ENCODE peak calls at places on chromosomes 4 and X, in five cellular contexts. K is H1, H is NT2/D1, S is HepG2, Q is GM12878. U is an unnamed sample.

GRCh38 chrX:71365356-71365875 is 741 bp upstream of the TAF1 start:
- DNase-seq in K (no peak), H (no peak), S (no peak), Q (no peak), U (no peak)

GRCh38 chr4:147103403-147103946 is 157.8 kb upstream of the TTC29 start:
- DNase-seq in K (no peak), H (no peak), S (no peak), Q (no peak), U (no peak)

GRCh38 chrX:153714256-153714655 is 9.9 kb downstream of the BCAP31 start:
- DNase-seq in K (no peak), H (no peak), S (no peak), Q (no peak), U (no peak)

GRCh38 chr4:110615366-110616161 is 7.3 kb downstream of the PITX2 start:
- DNase-seq in K (peak), H (no peak), S (no peak), Q (no peak), U (no peak)

GRCh38 chr4:186684889-186685309 is 38.8 kb downstream of the FAT1 start:
- DNase-seq in K (no peak), H (no peak), S (peak), Q (no peak), U (no peak)

GRCh38 chrX:154010330-154011087 is 9.2 kb downstream of the IRAK1 start:
- DNase-seq in K (no peak), H (no peak), S (peak), Q (no peak), U (no peak)

GRCh38 chr4:124631760-124632159 is 80.8 kb downstream of the ANKRD50 start:
- DNase-seq in K (no peak), H (peak), S (no peak), Q (no peak), U (peak)

GRCh38 chrX:75673468-75673867 is 111.6 kb downstream of the MAGEE2 start:
- DNase-seq in K (no peak), H (no peak), S (peak), Q (no peak), U (no peak)

GRCh38 chrX:12405306-12405705 is 267.0 kb downstream of the FRMPD4 start:
- DNase-seq in K (no peak), H (no peak), S (no peak), Q (no peak), U (no peak)

GRCh38 chr4:104487105-104487504 is 7.6 kb downstream of the CXXC4 start:
- DNase-seq in K (no peak), H (no peak), S (no peak), Q (no peak), U (peak)

GRCh38 chr4:8564595-8564994 is 15.6 kb upstream of the GPR78 start:
- DNase-seq in K (no peak), H (no peak), S (no peak), Q (no peak), U (no peak)

GRCh38 chrX:121733514-121733913 is 686.1 kb downstream of the GLUD2 start:
- DNase-seq in K (no peak), H (no peak), S (no peak), Q (no peak), U (no peak)
- TF ChIP-seq SUZ12 in K (no peak), H (no peak), S (no peak), Q (no peak), U (no peak)

DNA sequence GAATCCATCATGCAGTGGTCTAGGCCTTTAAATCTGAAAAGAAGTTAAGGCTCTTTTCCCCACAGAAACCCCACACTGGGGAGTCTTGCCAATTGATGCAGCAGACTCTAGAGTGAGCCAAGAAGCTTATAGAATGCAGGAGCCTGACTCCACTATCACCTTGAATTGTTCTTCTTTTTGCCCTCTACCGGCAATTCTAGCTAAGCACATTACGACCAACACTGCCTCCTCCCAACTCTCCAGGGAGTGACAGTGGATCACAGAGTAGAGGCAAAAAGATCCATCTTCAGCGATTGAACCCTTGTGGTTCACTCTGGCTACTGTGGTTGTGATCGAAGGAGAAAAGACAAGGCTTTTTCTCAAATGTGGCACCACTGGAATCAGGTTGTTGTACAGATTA is 331.5 kb downstream of the NKX6-1 start:
- DNase-seq in K (no peak), H (no peak), S (peak), Q (no peak), U (peak)
- TF ChIP-seq SUZ12 in K (no peak), H (no peak), S (no peak), Q (no peak), U (no peak)

GRCh38 chr4:149589826-149590225 is 225.8 kb downstream of the IQCM start:
- DNase-seq in K (no peak), H (no peak), S (no peak), Q (no peak), U (no peak)

DNA sequence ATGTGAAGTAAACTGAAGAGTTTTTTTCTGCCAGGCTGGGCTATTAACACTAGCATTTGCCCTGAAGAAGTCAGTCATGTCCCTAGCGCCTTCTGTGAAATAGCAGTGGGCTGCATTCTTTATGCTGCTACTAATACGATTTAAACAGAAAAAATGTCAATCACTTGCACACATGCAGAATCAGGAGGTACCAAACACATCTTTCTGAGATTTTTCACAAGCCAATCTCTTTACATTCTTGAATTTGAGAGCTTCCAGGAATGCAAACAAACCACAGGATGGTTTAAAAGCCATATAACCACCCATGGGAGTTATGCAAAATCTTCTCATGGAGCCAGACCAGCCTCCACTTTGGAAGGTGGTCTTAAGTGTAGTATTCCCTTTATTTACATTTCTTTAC is 220.1 kb downstream of the IQCM start:
- DNase-seq in K (no peak), H (no peak), S (no peak), Q (no peak), U (no peak)
- TF ChIP-seq SUZ12 in K (no peak), H (no peak), S (no peak), Q (no peak), U (no peak)

GRCh38 chrX:119147486-119147885 is 19.9 kb upstream of the KIAA1210 start:
- DNase-seq in K (no peak), H (no peak), S (peak), Q (no peak), U (no peak)

GRCh38 chrX:119150163-119151135 is 22.8 kb upstream of the KIAA1210 start:
- DNase-seq in K (peak), H (no peak), S (no peak), Q (no peak), U (no peak)

GRCh38 chrX:119145241-119145653 is 17.6 kb upstream of the KIAA1210 start:
- DNase-seq in K (peak), H (peak), S (no peak), Q (no peak), U (peak)
- TF ChIP-seq SUZ12 in K (no peak), H (no peak), S (no peak), Q (no peak), U (no peak)

DNA sequence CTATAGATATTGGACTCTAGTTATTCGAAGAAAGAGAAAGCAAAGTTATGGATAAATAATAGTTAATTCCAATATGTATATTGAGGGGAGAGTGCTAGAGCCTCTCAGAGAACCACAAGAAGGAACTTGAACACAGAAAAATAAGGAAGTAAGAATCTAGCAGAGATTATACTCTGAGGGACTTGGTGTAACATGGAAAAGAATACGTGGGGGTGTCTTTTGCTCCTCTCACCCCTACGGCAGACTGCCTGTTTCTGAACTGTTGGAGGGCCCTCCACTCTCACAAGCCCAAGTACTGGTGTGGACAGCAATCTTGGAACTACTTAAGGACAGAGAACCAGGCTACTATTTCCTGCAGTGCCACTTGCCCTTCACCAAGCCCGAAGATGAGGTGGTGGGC is 1174.4 kb upstream of the PCDH10 start:
- DNase-seq in K (no peak), H (no peak), S (no peak), Q (no peak), U (no peak)
- TF ChIP-seq SUZ12 in K (no peak), H (no peak), S (no peak), Q (no peak), U (no peak)

DNA sequence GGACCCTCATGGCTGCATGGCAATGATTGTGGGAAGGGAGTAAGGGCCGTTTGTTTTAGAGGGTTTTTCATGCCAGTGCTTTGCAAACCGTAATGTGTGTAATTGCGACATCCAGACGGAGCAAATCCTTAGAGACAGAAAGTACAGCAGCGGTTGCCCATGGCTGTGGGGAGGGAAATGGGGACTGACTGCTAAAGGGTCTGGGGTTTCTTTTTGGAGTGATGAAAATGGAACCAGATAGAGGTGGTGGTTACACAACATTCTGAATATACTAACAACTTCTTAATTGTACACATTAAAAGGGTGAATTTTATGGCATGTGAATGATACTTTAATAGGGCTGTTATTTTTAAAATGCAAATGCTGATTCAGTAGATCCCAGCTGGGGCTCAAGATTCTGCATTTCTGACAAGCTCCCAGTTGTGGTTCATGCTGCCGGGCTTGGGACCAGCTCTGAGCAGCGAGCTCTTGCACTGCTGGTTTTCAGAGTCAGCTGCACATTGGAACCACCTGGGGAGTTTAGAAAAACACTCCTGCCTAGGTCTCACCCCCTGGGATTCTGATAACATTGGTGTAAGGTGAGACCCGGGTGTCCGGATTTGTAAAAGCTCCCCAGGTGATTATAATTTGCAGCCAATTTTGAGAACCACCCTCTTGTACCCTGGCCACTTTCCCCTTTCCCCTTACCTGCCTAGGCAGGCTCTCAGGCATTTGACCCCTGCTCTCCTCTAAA is 47.7 kb downstream of the PRPS1 start:
- DNase-seq in K (no peak), H (no peak), S (no peak), Q (no peak), U (no peak)
- TF ChIP-seq SUZ12 in K (no peak), H (no peak), S (no peak), Q (no peak), U (no peak)

GRCh38 chrX:2387614-2388239 is 113.0 kb downstream of the DHRSX start:
- DNase-seq in K (no peak), H (no peak), S (no peak), Q (no peak), U (no peak)
- TF ChIP-seq SUZ12 in K (no peak), H (no peak), S (no peak), Q (no peak), U (no peak)

GRCh38 chr4:6183740-6184139 is 16.6 kb downstream of the JAKMIP1 start:
- DNase-seq in K (no peak), H (no peak), S (no peak), Q (peak), U (no peak)
- TF ChIP-seq SUZ12 in K (no peak), H (no peak), S (no peak), Q (no peak), U (no peak)

DNA sequence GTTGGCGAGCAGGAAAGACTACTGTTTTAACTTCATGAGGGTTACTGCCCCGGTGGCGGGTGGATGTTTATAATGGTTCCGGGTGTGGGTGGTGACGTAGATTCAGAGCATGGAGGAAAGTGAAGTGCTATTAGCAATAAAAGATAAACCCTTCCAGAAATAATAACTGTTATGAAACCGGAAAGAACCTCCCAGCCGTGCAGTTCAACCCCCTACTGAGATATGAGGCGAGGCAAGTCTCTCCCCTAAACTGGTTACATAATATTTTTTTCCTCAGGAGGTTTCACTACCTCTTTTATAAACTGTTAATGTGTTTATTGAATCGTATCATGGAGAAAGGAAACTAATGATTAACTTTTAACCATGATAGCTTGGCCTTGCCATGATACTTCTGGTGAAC is 33.9 kb upstream of the STIM2 start:
- DNase-seq in K (no peak), H (no peak), S (no peak), Q (peak), U (no peak)
- TF ChIP-seq SUZ12 in K (no peak), H (no peak), S (no peak), Q (no peak), U (no peak)

U was measured in HEK293T.